ENCODE peak calls at places on chromosomes 4 and X, in nine cellular contexts. H is spleen, N is HepG2, W is SK-N-SH, Z is GM23338, B is H1, A is stomach, G is vagina, Q is endothelial cell of umbilical vein. S is an unnamed sample.

GRCh38 chrX:68428431-68428830 is 4.9 kb downstream of the OPHN1 start:
- DNase-seq in A (no peak), N (no peak), Q (peak; percentile 6), W (no peak), Z (no peak), H (no peak), G (no peak), B (no peak), S (no peak)

GRCh38 chr4:98510757-98511517 is 147.5 kb downstream of the TSPAN5 start:
- DNase-seq in Z (no peak), G (no peak), W (no peak), A (no peak), B (no peak), N (no peak), H (no peak), Q (no peak), S (no peak)

GRCh38 chr4:148145475-148145874 is 296.7 kb downstream of the NR3C2 start:
- DNase-seq in B (no peak), G (no peak), W (no peak), Q (no peak), H (no peak), Z (no peak), A (no peak), N (no peak), S (no peak)

GRCh38 chr4:137711502-137711901 is 179.2 kb upstream of the PCDH18 start:
- DNase-seq in B (no peak), A (no peak), W (no peak), N (no peak), H (no peak), Z (no peak), Q (no peak), G (no peak), S (no peak)

GRCh38 chr4:665381-665750 is 8.7 kb downstream of the ATP5ME start:
- DNase-seq in Q (no peak), A (no peak), W (no peak), H (no peak), B (no peak), Z (no peak), N (no peak), G (no peak), S (no peak)

GRCh38 chrX:129123795-129124194 is 399.5 kb downstream of the SMARCA1 start:
- DNase-seq in Q (no peak), H (no peak), Z (no peak), B (no peak), W (no peak), G (no peak), N (peak; percentile 82), A (no peak), S (no peak)

GRCh38 chrX:55709735-55710134 is 7.8 kb upstream of the RRAGB start:
- DNase-seq in H (no peak), A (no peak), Z (peak; percentile 28), W (no peak), Q (no peak), B (no peak), N (no peak), G (no peak), S (no peak)

GRCh38 chr4:169070895-169071218 is 60.8 kb upstream of the CBR4 start:
- DNase-seq in Z (no peak), B (no peak), A (peak; percentile 72), Q (no peak), H (no peak), W (no peak), G (no peak), N (peak; percentile 92), S (peak; percentile 87)

GRCh38 chr4:122524176-122524575 is 67.7 kb upstream of the IL2 start:
- DNase-seq in N (no peak), H (no peak), B (no peak), Z (no peak), G (no peak), W (no peak), Q (no peak), A (no peak), S (no peak)

GRCh38 chr4:118918388-118918787 is 29.7 kb downstream of the SYNPO2 start:
- DNase-seq in B (no peak), Q (peak; percentile 90), Z (no peak), G (no peak), H (no peak), W (no peak), N (no peak), A (no peak), S (no peak)

GRCh38 chrX:119885554-119886428 is 9.9 kb upstream of the AKAP14 start:
- DNase-seq in B (no peak), A (no peak), N (peak; percentile 98), H (no peak), G (no peak), Q (no peak), W (no peak), Z (peak; percentile 29), S (no peak)

GRCh38 chrX:38854305-38854704 is 53.0 kb downstream of the MID1IP1 start:
- DNase-seq in Q (no peak), H (no peak), W (no peak), N (no peak), A (no peak), B (no peak), G (no peak), Z (no peak), S (no peak)

GRCh38 chr4:75683482-75684155 is 10.4 kb upstream of the G3BP2 start:
- DNase-seq in B (no peak), N (no peak), Q (no peak), G (no peak), H (no peak), Z (no peak), A (no peak), W (no peak), S (no peak)

GRCh38 chr4:6907658-6908191 is 1.9 kb upstream of the TBC1D14 start:
- DNase-seq in Q (peak; percentile 29), G (no peak), H (peak; percentile 86), W (peak; percentile 67), N (no peak), B (peak; percentile 72), A (peak; percentile 73), Z (peak; percentile 78), S (peak; percentile 62)

GRCh38 chrX:39853417-39853816 is 244.3 kb downstream of the BCOR start:
- DNase-seq in Q (no peak), A (no peak), H (no peak), W (no peak), N (no peak), B (no peak), Z (no peak), G (no peak), S (no peak)

GRCh38 chrX:130902783-130903613 is at the start of gene ENOX2:
- DNase-seq in Q (peak; percentile 95), Z (peak; percentile 93), N (peak; percentile 95), H (peak; percentile 96), A (peak; percentile 90), G (no peak), B (peak; percentile 74), W (peak; percentile 81), S (peak; percentile 92)

GRCh38 chr4:87545052-87545451 is 15.9 kb upstream of the SPARCL1 start:
- DNase-seq in G (no peak), Q (no peak), Z (peak; percentile 21), H (no peak), W (no peak), A (no peak), N (no peak), B (no peak), S (no peak)

DNA sequence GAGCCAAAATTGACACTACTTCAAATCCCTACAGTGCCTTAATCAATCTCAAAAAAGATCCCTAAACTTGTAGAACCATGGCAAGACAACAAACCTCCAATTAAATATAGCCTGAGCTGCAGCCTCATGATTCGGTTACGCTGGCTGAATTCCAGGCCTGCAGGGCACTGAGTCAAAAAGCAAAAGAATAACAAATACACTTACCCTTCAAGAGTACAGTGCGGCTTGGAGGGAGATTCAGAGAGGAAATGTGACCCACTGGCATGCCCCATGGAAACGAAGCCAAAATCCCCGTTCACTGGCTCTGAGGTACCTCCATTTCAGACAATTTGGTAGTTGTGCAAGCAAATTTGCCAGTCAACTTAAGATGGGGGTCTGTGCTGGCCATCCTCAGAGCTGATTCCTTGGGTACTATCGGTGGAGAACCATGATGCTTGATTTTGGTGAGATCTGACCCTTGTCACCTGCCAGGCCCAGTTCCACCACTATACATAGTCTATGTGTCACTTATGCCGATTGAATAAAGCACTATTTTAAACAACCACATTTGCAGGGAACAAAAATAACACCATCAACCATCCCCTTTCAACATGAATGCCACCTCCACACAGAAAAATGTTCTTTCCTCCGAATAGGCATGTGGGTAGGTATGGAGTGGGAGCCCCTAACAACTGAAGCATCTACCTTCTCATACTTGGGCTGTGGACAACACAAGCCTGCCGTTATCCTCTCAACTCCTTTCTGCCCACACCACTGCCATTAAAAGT is 2.1 kb downstream of the C4orf54 start:
- DNase-seq in Z (no peak), G (no peak), W (no peak), Q (peak; percentile 3), A (peak; percentile 56), B (no peak), H (no peak), N (no peak), S (no peak)
- TF ChIP-seq POLR2AphosphoS5 in Z (no peak), G (no peak), W (no peak), Q (no peak), A (no peak), B (no peak), H (no peak), N (no peak), S (peak; percentile 29)

DNA sequence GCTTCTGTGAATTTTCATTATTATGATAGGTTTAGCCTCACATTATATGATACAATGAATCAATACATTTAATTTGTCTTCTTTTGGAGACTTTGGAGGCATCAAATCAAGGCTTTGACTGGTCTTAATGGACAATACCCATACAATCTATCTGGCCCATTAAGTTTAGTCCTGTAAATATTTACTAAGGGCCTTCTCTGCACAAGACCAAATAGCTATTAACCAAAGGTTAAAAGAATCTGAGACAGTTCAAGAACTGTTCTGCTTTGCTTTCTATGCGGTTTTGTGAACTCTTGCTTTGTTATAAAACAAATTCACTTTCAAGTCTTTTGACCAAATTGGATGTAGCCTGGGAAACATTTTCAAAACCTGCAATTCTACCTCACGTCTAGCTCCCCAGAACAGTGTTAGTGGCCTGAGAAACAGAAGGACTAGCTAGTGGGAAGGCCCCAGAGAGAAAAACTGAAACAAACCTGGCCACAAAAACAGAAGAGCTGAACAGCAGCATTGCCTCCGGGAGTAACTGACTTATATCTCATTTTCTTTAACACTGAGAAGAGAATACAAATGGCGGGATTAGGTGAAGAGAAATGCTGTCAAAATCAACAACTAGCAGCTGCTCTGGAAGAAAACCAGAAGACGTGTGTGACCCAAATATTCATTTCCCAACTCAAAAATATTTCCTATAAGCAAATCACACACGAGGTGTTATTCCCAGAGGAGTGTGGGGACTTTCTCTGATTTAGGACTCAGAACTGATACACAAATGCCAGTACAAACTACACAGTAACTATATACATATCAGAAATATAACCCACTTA is 548 bp downstream of the TLR1 start:
- DNase-seq in Z (no peak), A (no peak), N (no peak), G (no peak), W (no peak), B (no peak), Q (no peak), H (no peak), S (no peak)
- TF ChIP-seq POLR2AphosphoS5 in Z (no peak), A (no peak), N (no peak), G (peak; percentile 7), W (no peak), B (no peak), Q (no peak), H (no peak), S (no peak)

GRCh38 chr4:41427306-41427882 is 110.6 kb upstream of the LIMCH1 start:
- DNase-seq in W (no peak), B (no peak), N (no peak), H (no peak), Q (peak; percentile 98), A (no peak), G (no peak), Z (no peak), S (no peak)
- TF ChIP-seq POLR2AphosphoS5 in W (no peak), B (no peak), N (no peak), H (peak; percentile 13), Q (no peak), A (no peak), G (peak; percentile 15), Z (no peak), S (no peak)

GRCh38 chr4:178066338-178066941 is 624.2 kb upstream of the AGA start:
- DNase-seq in Z (no peak), B (no peak), A (no peak), N (no peak), Q (no peak), G (no peak), H (no peak), W (no peak), S (no peak)
- TF ChIP-seq POLR2AphosphoS5 in Z (no peak), B (no peak), A (no peak), N (no peak), Q (no peak), G (no peak), H (no peak), W (no peak), S (no peak)